ENCODE peak calls at places on chromosome 7, in seven cellular contexts. A, P, W, N, G, K and X are unnamed samples.

GRCh38 chr7:149855368-149856305 is 17.5 kb downstream of the ZNF862 start:
- DNase-seq in A (peak), P (peak), W (no peak), N (peak), G (peak), K (no peak), X (no peak)

GRCh38 chr7:78073470-78074382 is 275.2 kb downstream of the PHTF2 start:
- DNase-seq in A (no peak), P (no peak), W (no peak), N (peak), G (no peak), K (no peak), X (no peak)

GRCh38 chr7:124398937-124399552 is 366.2 kb upstream of the TMEM229A start:
- DNase-seq in A (no peak), P (no peak), W (no peak), N (no peak), G (no peak), K (no peak), X (no peak)

GRCh38 chr7:69568266-69568665 is 30.0 kb upstream of the AUTS2 start:
- DNase-seq in A (no peak), P (no peak), W (no peak), N (peak), G (no peak), K (no peak), X (no peak)

GRCh38 chr7:3215624-3216585 is 85.1 kb upstream of the SDK1 start:
- DNase-seq in A (no peak), P (no peak), W (no peak), N (no peak), G (no peak), K (peak), X (no peak)

GRCh38 chr7:123770378-123770777 is 21.6 kb upstream of the WASL start:
- DNase-seq in A (no peak), P (peak), W (no peak), N (peak), G (peak), K (no peak), X (no peak)

GRCh38 chr7:116876664-116877442 is 14.5 kb downstream of the CAPZA2 start:
- DNase-seq in A (no peak), P (no peak), W (peak), N (no peak), G (no peak), K (no peak), X (no peak)

GRCh38 chr7:68269410-68269809 is 1272.8 kb downstream of the TYW1 start:
- DNase-seq in A (no peak), P (peak), W (no peak), N (peak), G (no peak), K (no peak), X (no peak)

GRCh38 chr7:155749578-155749977 is 62.7 kb downstream of the SHH start:
- DNase-seq in A (no peak), P (no peak), W (no peak), N (no peak), G (no peak), K (no peak), X (no peak)

GRCh38 chr7:33876600-33877274 is 28.6 kb upstream of the BMPER start:
- DNase-seq in A (no peak), P (no peak), W (no peak), N (no peak), G (no peak), K (no peak), X (no peak)